ENCODE peak calls at places on chromosome 20, in four cellular contexts. C is neural crest cell, S is kidney glomerular epithelial cell, B is endothelial cell. R is an unnamed sample.

GRCh38 chr20:36585410-36586125 is 12.2 kb downstream of the TGIF2 start:
- DNase-seq in C (no peak), B (no peak), S (no peak), R (peak)

GRCh38 chr20:35240914-35241293 is 14.4 kb downstream of the MMP24 start:
- DNase-seq in S (no peak), C (no peak), B (no peak), R (no peak)

GRCh38 chr20:4160761-4161305 is 145.5 kb upstream of the RNF24 start:
- DNase-seq in S (no peak), B (no peak), C (peak), R (no peak)

GRCh38 chr20:45933231-45934045 is 1.0 kb upstream of the PCIF1 start:
- DNase-seq in C (peak), S (peak), B (peak), R (peak)

GRCh38 chr20:9422335-9422734 is 92.1 kb upstream of the LAMP5 start:
- DNase-seq in C (no peak), B (no peak), S (peak), R (no peak)

GRCh38 chr20:59829415-59830106 is 103.9 kb downstream of the SYCP2 start:
- DNase-seq in C (no peak), S (no peak), B (no peak), R (no peak)

GRCh38 chr20:23126281-23127061 is 40.3 kb upstream of the CD93 start:
- DNase-seq in S (no peak), C (no peak), B (no peak), R (no peak)

GRCh38 chr20:51318058-51318960 is 224.2 kb downstream of the NFATC2 start:
- DNase-seq in S (no peak), B (peak), C (peak), R (no peak)

GRCh38 chr20:57089701-57090144 is 176.7 kb downstream of the BMP7 start:
- DNase-seq in S (no peak), B (peak), C (peak), R (no peak)

GRCh38 chr20:10177326-10177725 is 41.3 kb upstream of the SNAP25 start:
- DNase-seq in S (no peak), B (no peak), C (no peak), R (no peak)

GRCh38 chr20:49424536-49424935 is 57.9 kb downstream of the KCNB1 start:
- DNase-seq in C (peak), S (no peak), B (no peak), R (no peak)

R was measured in renal cortical epithelial cell.